ENCODE peak calls at places on chromosomes 16 and 17, in seven cellular contexts. O, P, E, H, Z, T and W are unnamed samples.

GRCh38 chr17:7043195-7043543 is 723 bp downstream of the SLC16A11 start:
- DNase-seq in T (no peak), O (no peak), P (peak), E (no peak), Z (no peak), H (no peak), W (no peak)

GRCh38 chr17:46949291-46950174 is 26.6 kb downstream of the GOSR2 start:
- DNase-seq in Z (no peak), H (peak), O (no peak), P (no peak), T (no peak), E (no peak), W (no peak)

GRCh38 chr17:63151981-63152523 is 186.0 kb downstream of the TANC2 start:
- DNase-seq in P (no peak), T (no peak), Z (no peak), O (no peak), E (peak), H (no peak), W (no peak)

GRCh38 chr17:68658999-68659780 is 58.0 kb upstream of the FAM20A start:
- DNase-seq in Z (no peak), O (no peak), T (no peak), H (no peak), E (no peak), P (no peak), W (no peak)

GRCh38 chr17:1036171-1036844 is 39.4 kb downstream of the TIMM22 start:
- DNase-seq in O (no peak), H (no peak), T (no peak), Z (no peak), P (no peak), E (no peak), W (no peak)

GRCh38 chr17:61486135-61487120 is 34.2 kb downstream of the TBX4 start:
- DNase-seq in T (no peak), E (no peak), Z (no peak), H (no peak), O (no peak), P (no peak), W (no peak)

GRCh38 chr17:15348030-15348429 is 6.6 kb upstream of the TEKT3 start:
- DNase-seq in T (no peak), Z (no peak), O (no peak), H (no peak), E (peak), P (no peak), W (no peak)

GRCh38 chr16:55470533-55471371 is 8.2 kb upstream of the MMP2 start:
- DNase-seq in T (peak), E (no peak), Z (no peak), P (no peak), O (no peak), H (no peak), W (no peak)

GRCh38 chr16:26453215-26453614 is 613.5 kb upstream of the C16orf82 start:
- DNase-seq in E (no peak), P (no peak), T (no peak), Z (no peak), H (no peak), O (peak), W (no peak)

GRCh38 chr16:48535831-48536599 is 74.0 kb downstream of the N4BP1 start:
- DNase-seq in H (peak), P (no peak), T (peak), E (peak), O (no peak), Z (peak), W (peak)

GRCh38 chr16:20740007-20740883 is 1.4 kb downstream of the THUMPD1 start:
- DNase-seq in O (peak), T (no peak), H (peak), Z (no peak), E (no peak), P (no peak), W (peak)

GRCh38 chr16:4474192-4474961 is at the start of gene NMRAL1:
- DNase-seq in H (peak), Z (peak), O (peak), E (peak), P (peak), T (peak), W (peak)

GRCh38 chr17:75267403-75268232 is 3.4 kb downstream of the MIF4GD start:
- DNase-seq in P (peak), O (no peak), Z (no peak), H (no peak), E (no peak), T (no peak), W (no peak)

GRCh38 chr17:53934931-53935330 is 112.2 kb downstream of the KIF2B start:
- DNase-seq in H (no peak), T (no peak), Z (no peak), E (no peak), O (no peak), P (no peak), W (no peak)

GRCh38 chr17:8997994-8998628 is 23.2 kb upstream of the NTN1 start:
- DNase-seq in T (peak), O (peak), Z (peak), H (peak), E (no peak), P (peak), W (peak)

GRCh38 chr16:54062361-54063346 is 223.9 kb downstream of the IRX3 start:
- DNase-seq in H (no peak), T (no peak), P (no peak), E (no peak), Z (no peak), O (no peak), W (no peak)
- TF ChIP-seq CTCF in H (no peak), T (no peak), P (no peak), E (no peak), Z (no peak), O (no peak), W (no peak)

GRCh38 chr17:82525712-82526111 is 6.2 kb downstream of the FOXK2 start:
- DNase-seq in O (no peak), Z (no peak), P (no peak), H (no peak), T (no peak), E (no peak), W (no peak)

GRCh38 chr17:82529914-82530300 is 10.4 kb downstream of the FOXK2 start:
- DNase-seq in E (no peak), O (no peak), Z (no peak), T (no peak), P (no peak), H (no peak), W (no peak)

GRCh38 chr17:82531431-82531881 is 11.9 kb downstream of the FOXK2 start:
- DNase-seq in E (no peak), P (no peak), H (no peak), O (no peak), Z (no peak), T (no peak), W (no peak)

GRCh38 chr17:82527893-82528292 is 8.4 kb downstream of the FOXK2 start:
- DNase-seq in E (no peak), H (no peak), O (no peak), P (no peak), Z (no peak), T (no peak), W (no peak)

GRCh38 chr17:82528484-82529265 is 9.1 kb downstream of the FOXK2 start:
- DNase-seq in P (no peak), H (no peak), T (peak), E (no peak), Z (no peak), O (peak), W (peak)
- TF ChIP-seq CTCF in P (no peak), H (no peak), T (peak), E (peak), Z (peak), O (peak), W (no peak)

GRCh38 chr16:82439678-82440293 is 187.0 kb upstream of the CDH13 start:
- DNase-seq in T (no peak), H (peak), E (no peak), Z (no peak), O (peak), P (peak), W (peak)
- TF ChIP-seq CTCF in T (peak), H (no peak), E (peak), Z (peak), O (peak), P (peak), W (peak)

GRCh38 chr17:81865733-81866439 is 5.3 kb downstream of the ARHGDIA start:
- DNase-seq in T (peak), H (no peak), Z (no peak), P (no peak), O (no peak), E (no peak), W (no peak)

GRCh38 chr17:81866440-81867122 is 4.6 kb downstream of the ARHGDIA start:
- DNase-seq in H (no peak), T (no peak), P (no peak), Z (no peak), E (no peak), O (peak), W (peak)

GRCh38 chr17:81865358-81865732 is 5.0 kb upstream of the P4HB start:
- DNase-seq in H (no peak), Z (no peak), T (no peak), E (no peak), O (no peak), P (no peak), W (no peak)

GRCh38 chr17:81863123-81863675 is 2.9 kb upstream of the P4HB start:
- DNase-seq in P (no peak), Z (no peak), T (no peak), E (no peak), O (no peak), H (no peak), W (no peak)

DNA sequence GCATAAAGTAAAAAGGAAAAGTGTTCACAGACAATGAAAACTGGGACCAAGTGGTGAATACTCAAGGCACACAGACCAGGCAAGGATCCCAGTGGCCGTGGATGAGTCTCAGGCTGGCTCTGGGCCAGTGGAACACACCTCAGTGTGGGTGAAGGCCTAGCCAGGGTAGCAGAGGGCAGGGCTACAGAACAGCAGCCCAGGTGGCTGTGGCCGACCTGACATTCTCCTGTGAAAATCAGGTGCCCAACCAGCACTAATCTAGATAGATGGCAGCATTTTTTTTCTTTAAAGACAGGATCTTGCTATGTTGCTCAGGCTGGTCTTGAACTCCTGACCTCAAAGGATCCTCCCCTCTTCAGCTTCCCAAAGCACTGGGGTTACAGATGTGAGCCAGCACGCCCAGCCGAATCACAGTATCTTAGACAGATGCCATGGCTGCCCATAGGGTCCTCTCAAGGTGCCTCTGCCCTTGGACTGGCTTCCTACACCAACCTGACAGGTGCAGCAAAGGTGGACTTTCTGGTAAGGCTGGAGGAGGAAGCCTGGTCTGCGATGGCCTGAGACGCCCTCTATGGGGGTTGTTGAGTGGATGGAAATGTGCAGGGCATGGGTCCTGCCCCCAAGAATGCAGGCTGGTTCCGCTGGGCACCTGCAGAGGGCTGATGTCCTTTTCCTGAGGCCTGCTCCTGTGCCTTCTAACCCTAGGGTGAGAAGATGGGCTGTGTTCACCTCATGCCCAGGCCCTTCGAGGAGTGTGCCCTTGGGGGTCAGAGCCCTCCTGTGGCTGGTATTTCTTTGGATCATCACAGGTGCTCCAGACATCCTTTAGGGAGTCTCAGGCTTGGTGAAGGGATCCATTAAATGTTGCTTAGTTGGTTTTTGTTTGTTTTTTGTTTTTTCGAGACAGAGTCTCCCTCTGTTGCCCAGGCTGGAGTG is 3.8 kb upstream of the P4HB start:
- DNase-seq in O (peak), T (no peak), Z (no peak), H (no peak), E (no peak), P (no peak), W (no peak)
- TF ChIP-seq CTCF in O (peak), T (no peak), Z (peak), H (no peak), E (no peak), P (no peak), W (no peak)

GRCh38 chr16:12272264-12272663 is 295.7 kb downstream of the SNX29 start:
- DNase-seq in E (no peak), T (no peak), P (no peak), H (no peak), O (no peak), Z (no peak), W (no peak)

GRCh38 chr16:12268602-12269001 is 292.1 kb downstream of the SNX29 start:
- DNase-seq in P (no peak), E (no peak), T (no peak), H (no peak), O (no peak), Z (no peak), W (no peak)

GRCh38 chr16:12276631-12277030 is 300.1 kb downstream of the SNX29 start:
- DNase-seq in E (no peak), O (no peak), Z (no peak), T (no peak), H (no peak), P (no peak), W (no peak)

GRCh38 chr16:12267491-12267890 is 291.0 kb downstream of the SNX29 start:
- DNase-seq in Z (no peak), O (no peak), P (no peak), H (no peak), T (no peak), E (no peak), W (no peak)

DNA sequence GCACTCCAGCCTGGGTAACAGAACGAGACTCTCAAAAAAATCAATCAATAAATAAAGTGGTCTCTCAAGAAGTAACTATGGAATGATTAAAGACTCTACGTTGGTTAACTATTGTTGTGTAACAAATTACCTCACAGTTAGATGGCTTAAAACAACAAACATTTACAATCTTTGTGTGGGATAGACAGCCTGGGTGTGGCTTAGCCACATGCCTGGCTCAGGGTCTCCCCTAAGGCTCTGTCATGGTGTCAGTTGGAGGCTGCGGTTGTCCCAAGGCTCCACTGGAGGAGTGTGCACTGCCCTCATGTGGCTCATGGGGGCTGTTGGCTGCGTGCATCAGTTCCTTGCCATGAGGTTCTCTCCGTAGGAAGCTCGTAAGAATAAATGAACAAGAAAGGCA is 294.5 kb downstream of the SNX29 start:
- DNase-seq in T (no peak), P (peak), O (peak), E (no peak), H (no peak), Z (no peak), W (peak)
- TF ChIP-seq CTCF in T (peak), P (no peak), O (peak), E (peak), H (no peak), Z (no peak), W (no peak)

GRCh38 chr17:36867716-36868115 is 69.6 kb upstream of the LHX1 start:
- DNase-seq in H (no peak), T (no peak), Z (no peak), E (no peak), O (no peak), P (no peak), W (no peak)

GRCh38 chr17:36869441-36869840 is 67.8 kb upstream of the LHX1 start:
- DNase-seq in P (no peak), Z (no peak), H (no peak), O (no peak), E (no peak), T (no peak), W (no peak)

GRCh38 chr17:36870618-36871002 is 66.7 kb upstream of the LHX1 start:
- DNase-seq in O (no peak), T (no peak), P (no peak), H (no peak), Z (no peak), E (no peak), W (no peak)

GRCh38 chr17:36864827-36865320 is 72.4 kb upstream of the LHX1 start:
- DNase-seq in O (no peak), H (no peak), T (no peak), Z (no peak), E (no peak), P (no peak), W (no peak)

GRCh38 chr17:36869856-36870617 is 67.2 kb upstream of the LHX1 start:
- DNase-seq in H (no peak), O (no peak), E (no peak), P (peak), Z (no peak), T (no peak), W (no peak)
- TF ChIP-seq CTCF in H (no peak), O (no peak), E (no peak), P (no peak), Z (no peak), T (no peak), W (no peak)

GRCh38 chr17:2792541-2793169 is 3.6 kb upstream of the RAP1GAP2 start:
- DNase-seq in E (no peak), H (no peak), P (no peak), T (no peak), O (no peak), Z (no peak), W (peak)
- TF ChIP-seq CTCF in E (no peak), H (no peak), P (no peak), T (no peak), O (peak), Z (no peak), W (no peak)